ENCODE peak calls at places on chromosomes 13 and 19, in nine cellular contexts. I is tibial nerve, D is heart left ventricle, Y is adrenal gland, R is lower leg skin, W is IMR-90, H is uterus, L is gastrocnemius medialis, M is testis. X is an unnamed sample.

GRCh38 chr13:24085662-24086061 is 74.9 kb upstream of the SPATA13 start:
- DNase-seq in L (no peak), H (no peak), W (no peak), Y (no peak), D (no peak), R (no peak), M (no peak), I (no peak), X (no peak)

GRCh38 chr13:98155475-98156111 is 12.7 kb downstream of the FARP1 start:
- DNase-seq in I (no peak), D (peak), H (no peak), Y (no peak), W (peak), L (no peak), R (no peak), M (peak), X (no peak)

GRCh38 chr19:33704271-33704670 is 82.5 kb downstream of the CHST8 start:
- DNase-seq in L (no peak), H (no peak), R (no peak), I (no peak), D (no peak), W (no peak), M (no peak), Y (no peak), X (peak)

GRCh38 chr13:35723820-35724219 is 247.3 kb upstream of the MAB21L1 start:
- DNase-seq in L (peak), R (no peak), Y (no peak), M (peak), D (peak), H (no peak), I (peak), W (peak), X (no peak)

GRCh38 chr19:9672893-9673292 is 2.0 kb downstream of the ZNF562 start:
- DNase-seq in D (no peak), M (no peak), H (no peak), I (no peak), R (no peak), Y (no peak), W (no peak), L (no peak), X (no peak)

GRCh38 chr19:15417699-15418098 is 1.1 kb downstream of the AKAP8L start:
- DNase-seq in M (no peak), R (no peak), L (peak), W (no peak), D (peak), H (no peak), Y (no peak), I (no peak), X (peak)

GRCh38 chr13:48595330-48596127 is 58.2 kb upstream of the CYSLTR2 start:
- DNase-seq in Y (peak), H (peak), D (peak), R (peak), W (peak), I (peak), L (peak), M (peak), X (no peak)

GRCh38 chr13:51364404-51365008 is 25.0 kb downstream of the SERPINE3 start:
- DNase-seq in R (no peak), M (no peak), L (no peak), I (no peak), D (no peak), Y (no peak), H (no peak), W (peak), X (no peak)

GRCh38 chr19:29785955-29786589 is 25.7 kb upstream of the CCNE1 start:
- DNase-seq in I (no peak), R (no peak), Y (no peak), W (no peak), L (no peak), D (no peak), M (no peak), H (no peak), X (no peak)

GRCh38 chr13:98301721-98302120 is 124.7 kb upstream of the RNF113B start:
- DNase-seq in M (no peak), Y (no peak), I (no peak), R (no peak), L (no peak), H (no peak), D (no peak), W (peak), X (no peak)

GRCh38 chr19:40803857-40804782 is 5.1 kb downstream of the EGLN2 start:
- DNase-seq in L (peak), H (peak), M (no peak), R (no peak), W (no peak), D (peak), Y (no peak), I (no peak), X (peak)

GRCh38 chr13:45073809-45074208 is 46.5 kb upstream of the GTF2F2 start:
- DNase-seq in I (no peak), L (no peak), M (no peak), Y (no peak), W (no peak), D (no peak), R (no peak), H (no peak), X (no peak)

GRCh38 chr13:27374650-27375049 is 49.8 kb upstream of the GTF3A start:
- DNase-seq in L (peak), H (peak), I (peak), Y (peak), M (peak), R (peak), W (peak), D (peak), X (no peak)

GRCh38 chr19:5091576-5092215 is 122.8 kb downstream of the KDM4B start:
- DNase-seq in I (peak), R (peak), M (no peak), L (no peak), D (no peak), H (peak), Y (peak), W (no peak), X (no peak)

DNA sequence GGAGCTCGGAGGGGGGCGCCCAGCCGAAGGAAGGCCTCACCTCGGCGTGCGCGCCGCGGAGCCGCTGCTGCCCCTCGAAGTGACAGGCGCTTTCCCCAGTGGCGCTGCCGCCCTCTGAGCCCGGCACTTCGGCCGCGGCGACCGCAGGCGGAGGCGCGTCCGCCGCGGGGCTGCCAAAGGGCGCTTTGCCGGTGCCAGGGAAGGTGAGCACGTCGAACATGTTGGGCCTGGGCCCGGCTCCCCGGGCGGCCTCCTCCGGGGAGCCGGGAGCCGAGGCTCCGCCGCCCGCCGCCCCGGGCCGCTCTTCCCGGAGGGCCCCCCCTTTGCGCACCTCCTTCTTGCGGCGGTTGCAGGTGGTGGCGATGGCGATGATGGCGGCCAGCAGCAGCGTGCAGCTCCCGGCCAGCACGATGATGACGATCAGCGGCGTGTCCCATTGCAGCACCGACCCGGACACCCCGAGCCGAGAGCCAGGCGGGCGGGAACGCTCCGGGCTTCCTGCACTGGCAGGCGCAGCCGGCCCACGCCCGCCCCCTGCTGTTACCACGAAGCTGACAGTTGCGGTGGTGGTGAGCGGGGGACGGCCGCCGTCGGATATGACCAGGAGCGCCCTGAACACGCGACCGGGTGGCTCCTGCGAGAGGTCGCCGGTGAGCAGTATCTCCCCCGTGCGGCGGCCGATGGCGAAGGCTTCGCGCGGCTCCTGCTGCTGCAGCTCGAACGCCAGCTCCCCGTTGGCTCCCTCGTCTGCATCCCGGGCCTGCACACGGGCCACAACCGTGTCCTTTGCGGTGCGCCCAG is 2.5 kb downstream of the PCDH8 start:
- DNase-seq in H (no peak), D (no peak), Y (no peak), R (no peak), W (no peak), L (no peak), M (peak), I (no peak), X (peak)
- H3K4me3 ChIP-seq in H (no peak), D (peak), Y (no peak), R (no peak), W (no peak), L (no peak), M (peak), I (no peak), X (no peak)

GRCh38 chr19:55206664-55207500 is 2.4 kb downstream of the PTPRH start:
- DNase-seq in D (peak), M (peak), W (peak), I (peak), H (peak), R (peak), Y (peak), L (no peak), X (peak)
- TF ChIP-seq POLR2A in D (no peak), M (no peak), W (peak), I (no peak), H (peak), R (no peak), Y (peak), L (no peak), X (peak)

GRCh38 chr19:57935731-57936130 is 529 bp upstream of the ZNF418 start:
- DNase-seq in D (no peak), Y (no peak), L (no peak), I (no peak), R (no peak), M (no peak), H (no peak), W (no peak), X (no peak)
- H3K4me3 ChIP-seq in D (peak), Y (no peak), L (peak), I (no peak), R (no peak), M (peak), H (no peak), W (no peak), X (no peak)

GRCh38 chr19:41871573-41872383 is 5.3 kb upstream of the CD79A start:
- DNase-seq in H (no peak), M (no peak), Y (no peak), W (no peak), I (no peak), L (no peak), D (no peak), R (no peak), X (peak)
- TF ChIP-seq POLR2A in H (no peak), M (no peak), Y (no peak), W (no peak), I (no peak), L (no peak), D (no peak), R (no peak), X (no peak)

DNA sequence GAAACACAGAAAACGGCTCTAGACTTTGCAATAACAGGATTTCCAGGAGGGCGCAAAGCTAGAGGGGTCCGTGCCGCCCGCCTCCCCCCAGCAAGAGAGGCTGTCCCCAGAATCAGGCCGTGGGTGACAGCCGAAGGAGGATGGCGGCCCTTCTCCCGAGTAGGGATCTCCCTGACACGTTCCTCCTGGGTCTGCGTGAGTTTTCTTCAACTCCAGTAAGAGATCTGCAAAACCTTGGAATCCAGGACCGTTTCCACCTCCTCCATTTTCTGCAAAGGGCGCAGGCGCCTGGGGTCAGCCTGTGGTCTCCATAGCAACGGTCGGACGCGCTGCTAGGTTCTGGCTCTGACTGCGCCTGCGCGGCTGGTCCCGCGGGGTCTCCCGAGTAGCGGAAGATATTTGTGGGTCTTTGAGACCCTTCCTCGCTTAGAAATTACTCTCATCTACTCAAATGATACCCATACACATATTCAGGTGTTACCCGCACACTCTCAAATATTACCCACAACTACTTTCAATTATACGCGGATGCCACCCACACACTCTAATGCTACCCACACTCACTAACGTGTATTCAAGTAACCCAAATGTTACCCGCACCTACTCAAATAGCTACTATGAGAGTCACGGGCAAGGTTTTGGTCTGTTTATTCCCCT is 2.1 kb downstream of the PNMA8C start:
- DNase-seq in M (peak), L (peak), Y (peak), D (peak), R (no peak), I (peak), W (peak), H (peak), X (peak)
- H3K4me3 ChIP-seq in M (peak), L (peak), Y (no peak), D (peak), R (peak), I (peak), W (peak), H (peak), X (peak)

X was measured in spleen.